ENCODE peak calls at places on chromosomes 2 and 18, in five cellular contexts. R, H, W, T and E are unnamed samples.

GRCh38 chr2:219510512-219511135 is 3.7 kb upstream of the ASIC4 start:
- DNase-seq in T (no peak), R (no peak), H (no peak), W (no peak), E (no peak)

GRCh38 chr2:212254331-212254730 is 284.3 kb downstream of the ERBB4 start:
- DNase-seq in H (no peak), R (no peak), W (no peak), T (no peak), E (no peak)

GRCh38 chr2:203021986-203022385 is 7.3 kb downstream of the NBEAL1 start:
- DNase-seq in W (no peak), T (no peak), H (no peak), R (peak), E (no peak)

GRCh38 chr2:46434851-46435273 is 44.5 kb upstream of the TMEM247 start:
- DNase-seq in H (no peak), T (no peak), R (peak), W (no peak), E (no peak)

GRCh38 chr2:74005786-74006185 is 21.1 kb downstream of the TET3 start:
- DNase-seq in W (no peak), H (no peak), R (peak), T (no peak), E (no peak)

GRCh38 chr18:10936211-10937053 is 212.9 kb downstream of the PIEZO2 start:
- DNase-seq in T (no peak), H (no peak), R (peak), W (no peak), E (no peak)

GRCh38 chr2:23756593-23757292 is 170.2 kb downstream of the ATAD2B start:
- DNase-seq in H (no peak), T (no peak), W (no peak), R (no peak), E (no peak)

GRCh38 chr2:133266075-133266925 is 302.0 kb downstream of the NCKAP5 start:
- DNase-seq in T (no peak), R (peak), H (no peak), W (peak), E (no peak)

GRCh38 chr2:180222642-180223041 is 215.5 kb upstream of the CWC22 start:
- DNase-seq in W (no peak), R (peak), T (no peak), H (no peak), E (no peak)

GRCh38 chr18:23207191-23207955 is 72.1 kb downstream of the CABLES1 start:
- DNase-seq in T (peak), W (no peak), R (no peak), H (no peak), E (peak)

GRCh38 chr2:234747032-234747431 is 204.8 kb upstream of the SH3BP4 start:
- DNase-seq in H (no peak), R (no peak), T (no peak), W (no peak), E (no peak)

GRCh38 chr2:57842531-57842930 is 204.1 kb upstream of the VRK2 start:
- DNase-seq in W (no peak), T (no peak), R (peak), H (no peak), E (no peak)

GRCh38 chr18:31553800-31554199 is 37.9 kb upstream of the TTR start:
- DNase-seq in H (no peak), T (peak), R (no peak), W (no peak), E (no peak)

GRCh38 chr18:67517224-67517765 is 775 bp upstream of the DSEL start:
- DNase-seq in H (no peak), T (no peak), W (no peak), R (no peak), E (no peak)

GRCh38 chr2:8168876-8169275 is 513.0 kb upstream of the ID2 start:
- DNase-seq in T (no peak), W (no peak), H (no peak), R (peak), E (no peak)

GRCh38 chr2:48264632-48265031 is 265.3 kb upstream of the STON1 start:
- DNase-seq in H (no peak), T (no peak), W (no peak), R (no peak), E (no peak)

GRCh38 chr2:33670392-33670937 is 71.4 kb upstream of the FAM98A start:
- DNase-seq in R (no peak), W (no peak), H (no peak), T (no peak), E (no peak)

GRCh38 chr18:55243255-55243654 is 284.0 kb upstream of the CCDC68 start:
- DNase-seq in R (no peak), H (no peak), T (no peak), W (no peak), E (no peak)

GRCh38 chr2:168180914-168181313 is 66.5 kb downstream of the STK39 start:
- DNase-seq in W (no peak), T (no peak), H (no peak), R (no peak), E (no peak)

GRCh38 chr18:49691177-49691608 is 122.1 kb downstream of the ACAA2 start:
- DNase-seq in R (peak), T (no peak), H (no peak), W (no peak), E (no peak)

GRCh38 chr2:133264951-133265949 is 303.0 kb downstream of the NCKAP5 start:
- DNase-seq in H (no peak), T (no peak), R (no peak), W (peak), E (no peak)

GRCh38 chr2:119468154-119468955 is 36.7 kb downstream of the TMEM37 start:
- DNase-seq in H (no peak), R (no peak), T (no peak), W (no peak), E (no peak)

GRCh38 chr18:48836231-48836805 is 114.4 kb downstream of the SMAD7 start:
- DNase-seq in R (no peak), W (no peak), T (no peak), H (no peak), E (no peak)

GRCh38 chr18:53496028-53496427 is 728.4 kb downstream of the MBD2 start:
- DNase-seq in W (no peak), H (no peak), R (no peak), T (no peak), E (no peak)

GRCh38 chr2:229339613-229340012 is 68.5 kb upstream of the PID1 start:
- DNase-seq in W (no peak), H (no peak), R (peak), T (no peak), E (no peak)

GRCh38 chr2:217510790-217511291 is 492.0 kb downstream of the TNS1 start:
- DNase-seq in H (peak), T (peak), W (peak), R (peak), E (peak)

GRCh38 chr2:69816923-69817542 is 12.4 kb upstream of the GMCL1 start:
- DNase-seq in T (peak), H (peak), W (peak), R (peak), E (peak)

GRCh38 chr18:3481696-3482210 is 31.8 kb downstream of the TGIF1 start:
- DNase-seq in T (peak), H (peak), R (peak), W (peak), E (peak)

GRCh38 chr18:49135871-49136270 is 185.1 kb upstream of the SMAD7 start:
- DNase-seq in T (no peak), R (peak), W (no peak), H (no peak), E (no peak)

GRCh38 chr2:223549215-223549614 is 52.9 kb downstream of the SCG2 start:
- DNase-seq in T (no peak), H (no peak), R (peak), W (no peak), E (no peak)

GRCh38 chr2:216426938-216427337 is 14.7 kb downstream of the SMARCAL1 start:
- DNase-seq in H (no peak), R (peak), T (no peak), W (no peak), E (no peak)

GRCh38 chr2:78602862-78603261 is 422.6 kb upstream of the REG3G start:
- DNase-seq in T (no peak), H (no peak), W (no peak), R (no peak), E (no peak)

GRCh38 chr2:84649487-84650142 is 133.3 kb downstream of the DNAH6 start:
- DNase-seq in R (no peak), T (no peak), W (no peak), H (no peak), E (no peak)

GRCh38 chr2:37350034-37350433 is 5.6 kb downstream of the QPCT start:
- DNase-seq in R (peak), T (peak), W (no peak), H (no peak), E (no peak)

GRCh38 chr2:191318037-191318728 is 73.0 kb downstream of the MYO1B start:
- DNase-seq in H (no peak), W (no peak), T (peak), R (peak), E (no peak)

GRCh38 chr18:79576686-79577351 is 102.8 kb upstream of the CTDP1 start:
- DNase-seq in H (no peak), W (no peak), R (peak), T (no peak), E (no peak)

GRCh38 chr18:8858888-8859511 is 153.6 kb downstream of the MTCL1 start:
- DNase-seq in R (peak), T (no peak), H (no peak), W (no peak), E (no peak)

GRCh38 chr2:105787376-105788318 is 42.9 kb downstream of the NCK2 start:
- DNase-seq in H (peak), T (no peak), W (no peak), R (no peak), E (peak)

GRCh38 chr2:18440141-18440605 is 120.3 kb downstream of the RDH14 start:
- DNase-seq in H (no peak), R (peak), W (no peak), T (no peak), E (no peak)